ENCODE peak calls at places on chromosomes 7 and 10, in six cellular contexts. L is AG10803, J is right cardiac atrium, S is prostate gland, D is foreskin fibroblast, O is GM23338. B is an unnamed sample.

GRCh38 chr7:21028186-21028989 is 241.7 kb upstream of the SP8 start:
- DNase-seq in L (no peak), J (no peak), S (no peak), D (no peak), O (peak), B (no peak)

GRCh38 chr7:134444198-134444960 is 14.5 kb downstream of the AKR1B1 start:
- DNase-seq in L (no peak), J (peak), S (peak), D (no peak), O (no peak), B (no peak)

GRCh38 chr10:5585517-5586222 is 60.9 kb downstream of the CALML3 start:
- DNase-seq in L (peak), J (peak), S (no peak), D (no peak), O (no peak), B (no peak)

GRCh38 chr10:110429301-110429700 is 68.4 kb upstream of the DUSP5 start:
- DNase-seq in L (no peak), J (no peak), S (no peak), D (no peak), O (no peak), B (no peak)

GRCh38 chr10:87848998-87849397 is 14.3 kb downstream of the KLLN start:
- DNase-seq in L (no peak), J (no peak), S (no peak), D (no peak), O (no peak), B (no peak)

GRCh38 chr7:150943453-150943814 is 34.7 kb downstream of the KCNH2 start:
- DNase-seq in L (no peak), J (no peak), S (no peak), D (no peak), O (no peak), B (no peak)

GRCh38 chr7:4842302-4843064 is 19.3 kb downstream of the PAPOLB start:
- DNase-seq in L (no peak), J (peak), S (no peak), D (no peak), O (no peak), B (no peak)

GRCh38 chr7:134613623-134614347 is 32.9 kb upstream of the BPGM start:
- DNase-seq in L (peak), J (no peak), S (no peak), D (peak), O (no peak), B (no peak)

GRCh38 chr7:129161524-129161923 is 17.0 kb downstream of the TSPAN33 start:
- DNase-seq in L (no peak), J (no peak), S (no peak), D (no peak), O (no peak), B (no peak)

GRCh38 chr7:28815369-28815927 is 142.7 kb downstream of the TRIL start:
- DNase-seq in L (peak), J (peak), S (no peak), D (no peak), O (no peak), B (no peak)

GRCh38 chr10:74333174-74333573 is 182.2 kb downstream of the ADK start:
- DNase-seq in L (peak), J (no peak), S (no peak), D (peak), O (no peak), B (no peak)

GRCh38 chr7:139602143-139602722 is 78.7 kb downstream of the CLEC2L start:
- DNase-seq in L (peak), J (no peak), S (no peak), D (no peak), O (peak), B (peak)

GRCh38 chr10:46515402-46516192 is 40.9 kb downstream of the GPRIN2 start:
- DNase-seq in L (no peak), J (no peak), S (no peak), D (no peak), O (no peak), B (no peak)

GRCh38 chr7:71770269-71770907 is 638.4 kb downstream of the GALNT17 start:
- DNase-seq in L (no peak), J (no peak), S (no peak), D (no peak), O (no peak), B (no peak)

GRCh38 chr7:128399991-128400390 is 9.8 kb downstream of the IMPDH1 start:
- DNase-seq in L (no peak), J (no peak), S (no peak), D (no peak), O (no peak), B (no peak)

GRCh38 chr7:36620166-36620708 is 104.1 kb downstream of the AOAH start:
- DNase-seq in L (no peak), J (no peak), S (no peak), D (no peak), O (no peak), B (no peak)

GRCh38 chr7:64874114-64874513 is 29.0 kb upstream of the ZNF273 start:
- DNase-seq in L (no peak), J (no peak), S (no peak), D (no peak), O (no peak), B (peak)

GRCh38 chr10:86357041-86357440 is 9.6 kb downstream of the GRID1 start:
- DNase-seq in L (no peak), J (no peak), S (no peak), D (no peak), O (no peak), B (no peak)

GRCh38 chr7:19969859-19970493 is 196.6 kb upstream of the TMEM196 start:
- DNase-seq in L (peak), J (no peak), S (no peak), D (peak), O (no peak), B (no peak)

GRCh38 chr7:51369746-51370145 is 53.1 kb upstream of the COBL start:
- DNase-seq in L (no peak), J (no peak), S (no peak), D (no peak), O (peak), B (peak)

GRCh38 chr10:34580643-34581042 is 234.5 kb downstream of the PARD3 start:
- DNase-seq in L (peak), J (no peak), S (no peak), D (peak), O (no peak), B (no peak)

GRCh38 chr7:129188892-129189660 is 643 bp downstream of the SMO start:
- DNase-seq in L (peak), J (peak), S (no peak), D (no peak), O (peak), B (no peak)

GRCh38 chr7:128075536-128076095 is 44.4 kb upstream of the LRRC4 start:
- DNase-seq in L (no peak), J (no peak), S (no peak), D (no peak), O (peak), B (no peak)

GRCh38 chr10:52578871-52579405 is 193.6 kb downstream of the MBL2 start:
- DNase-seq in L (no peak), J (no peak), S (no peak), D (no peak), O (no peak), B (no peak)

GRCh38 chr7:138116892-138117291 is 40.6 kb downstream of the AKR1D1 start:
- DNase-seq in L (no peak), J (no peak), S (no peak), D (no peak), O (no peak), B (no peak)

GRCh38 chr7:38630720-38631673 is at the start of gene AMPH:
- DNase-seq in L (peak), J (peak), S (no peak), D (peak), O (peak), B (peak)

GRCh38 chr7:2180081-2180480 is 52.7 kb downstream of the MAD1L1 start:
- DNase-seq in L (no peak), J (no peak), S (no peak), D (no peak), O (no peak), B (no peak)

GRCh38 chr7:36752026-36752735 is 27.9 kb upstream of the AOAH start:
- DNase-seq in L (no peak), J (no peak), S (no peak), D (no peak), O (no peak), B (no peak)

GRCh38 chr7:40175725-40176510 is 41.1 kb downstream of the SUGCT start:
- DNase-seq in L (peak), J (no peak), S (no peak), D (no peak), O (no peak), B (no peak)

GRCh38 chr10:132054564-132054963 is 11.2 kb upstream of the JAKMIP3 start:
- DNase-seq in L (no peak), J (no peak), S (no peak), D (no peak), O (peak), B (peak)

GRCh38 chr7:121832347-121832746 is 40.6 kb upstream of the PTPRZ1 start:
- DNase-seq in L (no peak), J (peak), S (no peak), D (no peak), O (no peak), B (no peak)

GRCh38 chr10:2885276-2885955 is 181.9 kb upstream of the PFKP start:
- DNase-seq in L (no peak), J (no peak), S (no peak), D (no peak), O (no peak), B (no peak)
- H3K4me3 ChIP-seq in L (no peak), J (no peak), S (no peak), D (no peak), O (no peak), B (no peak)

GRCh38 chr7:45087301-45088145 is 1.2 kb downstream of the NACAD start:
- DNase-seq in L (no peak), J (no peak), S (no peak), D (no peak), O (no peak), B (peak)

GRCh38 chr7:45089314-45089891 is 634 bp upstream of the NACAD start:
- DNase-seq in L (peak), J (peak), S (peak), D (no peak), O (peak), B (peak)

GRCh38 chr7:45086348-45087065 is 2.3 kb downstream of the NACAD start:
- DNase-seq in L (no peak), J (no peak), S (no peak), D (no peak), O (no peak), B (peak)

GRCh38 chr7:45088146-45088701 is 545 bp downstream of the NACAD start:
- DNase-seq in L (no peak), J (no peak), S (no peak), D (no peak), O (peak), B (no peak)

DNA sequence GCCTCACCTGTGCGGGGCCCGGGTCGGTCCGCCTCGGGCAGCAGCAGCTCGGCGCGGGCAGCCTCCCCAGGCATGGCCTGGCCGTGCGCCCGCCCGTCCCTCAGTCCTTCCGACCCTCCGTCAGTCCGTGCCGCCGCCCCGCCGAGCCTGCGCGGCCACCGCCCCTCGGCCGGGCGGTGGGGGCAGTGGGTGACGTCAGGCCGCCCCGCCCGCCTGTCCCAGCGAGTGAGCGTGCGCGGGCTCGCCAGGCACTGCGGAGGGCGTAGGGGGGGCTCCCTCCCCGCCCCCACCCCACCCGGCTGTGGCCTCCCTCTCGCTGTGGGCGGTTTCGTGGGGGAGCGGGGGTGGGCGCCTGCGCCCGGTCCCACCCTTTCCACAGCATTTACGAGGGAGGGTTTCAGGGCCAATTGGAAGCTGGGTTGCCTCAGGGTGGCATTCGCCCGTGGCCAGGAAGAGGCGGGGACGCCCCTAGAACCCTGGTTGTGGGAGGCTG is at the start of gene NACAD:
- DNase-seq in L (no peak), J (peak), S (peak), D (no peak), O (peak), B (peak)
- H3K4me3 ChIP-seq in L (peak), J (peak), S (peak), D (peak), O (peak), B (peak)

DNA sequence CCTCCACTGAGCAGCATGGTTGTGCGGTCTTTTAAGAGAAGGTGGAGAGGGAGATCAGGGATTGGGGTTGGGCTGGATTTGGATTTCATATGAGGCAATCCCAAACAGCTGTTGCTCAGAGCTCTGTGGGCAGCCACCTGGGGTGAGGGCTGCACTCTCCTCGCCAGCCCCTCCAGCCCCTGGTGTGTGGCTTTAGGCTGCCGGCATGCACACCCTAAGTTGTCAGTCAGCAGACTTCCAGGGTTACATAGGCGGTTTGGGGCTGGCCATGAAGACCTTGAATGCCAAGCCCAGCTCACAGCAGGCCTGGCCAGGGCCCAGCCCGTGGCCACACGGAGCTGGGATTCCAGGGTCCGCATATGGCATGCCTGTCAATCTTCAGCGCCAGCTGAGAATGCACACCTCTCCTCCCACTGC is 54.8 kb downstream of the ZMIZ1 start:
- DNase-seq in L (peak), J (peak), S (no peak), D (no peak), O (no peak), B (no peak)
- H3K4me3 ChIP-seq in L (no peak), J (no peak), S (no peak), D (no peak), O (no peak), B (no peak)

DNA sequence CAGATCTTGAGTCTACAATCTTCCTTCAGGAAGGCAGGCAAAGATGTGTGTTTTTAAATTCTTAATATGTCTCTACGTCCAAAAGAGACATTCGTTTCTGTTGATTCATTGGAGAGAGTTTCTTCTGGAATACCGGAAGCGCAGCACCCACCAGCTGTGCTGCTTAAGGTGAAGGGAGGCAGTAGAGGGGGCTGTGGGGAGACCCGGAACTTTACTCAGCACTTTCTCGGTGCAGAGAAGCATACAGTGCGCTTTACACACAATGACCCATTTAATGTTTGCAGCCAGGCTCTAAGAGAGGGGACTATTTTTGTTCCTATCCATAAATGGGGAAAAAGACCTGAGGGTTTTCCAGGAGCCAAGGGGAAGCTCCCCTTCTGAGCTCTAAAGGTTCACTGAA is 160.2 kb upstream of the PITRM1 start:
- DNase-seq in L (no peak), J (no peak), S (no peak), D (no peak), O (no peak), B (peak)
- H3K4me3 ChIP-seq in L (no peak), J (no peak), S (no peak), D (no peak), O (no peak), B (no peak)

GRCh38 chr7:142797342-142797798 is 26.6 kb downstream of the PRSS2 start:
- DNase-seq in L (no peak), J (no peak), S (no peak), D (no peak), O (peak), B (peak)
- H3K4me3 ChIP-seq in L (no peak), J (peak), S (peak), D (peak), O (peak), B (peak)

DNA sequence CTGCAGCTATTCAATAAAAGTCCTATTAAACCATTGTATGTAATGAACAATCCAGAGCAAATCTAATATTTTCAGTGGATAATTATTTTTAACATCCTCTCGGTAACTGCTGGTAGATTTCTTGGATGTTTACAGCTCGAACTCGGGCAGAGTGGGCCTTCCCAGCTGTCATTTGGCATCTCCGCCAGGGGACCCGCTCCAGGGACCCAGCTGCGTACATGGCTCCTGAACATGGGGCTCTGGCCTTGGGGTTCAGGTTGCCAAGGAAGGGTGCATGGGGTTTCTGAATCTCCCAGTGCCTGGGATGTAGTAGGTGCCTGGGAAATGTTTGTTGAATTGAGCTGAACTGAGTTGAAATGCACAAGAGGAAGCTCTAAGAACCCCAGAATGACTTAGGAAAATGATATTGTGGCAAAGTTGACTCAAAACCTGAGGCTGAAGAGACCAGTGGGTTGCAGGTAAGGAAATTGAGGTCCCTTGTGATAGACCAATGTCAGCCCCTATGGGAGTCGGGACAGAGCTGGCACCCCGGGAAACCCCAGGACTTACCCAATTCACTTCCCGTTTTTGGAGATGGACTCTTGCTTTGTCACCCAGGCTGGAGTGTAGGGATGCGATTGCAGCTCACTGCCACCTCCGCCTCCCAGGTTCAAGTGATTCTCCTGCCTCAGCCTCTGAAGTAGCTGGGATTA is 228.4 kb downstream of the CUX1 start:
- DNase-seq in L (no peak), J (no peak), S (no peak), D (no peak), O (no peak), B (no peak)
- H3K4me3 ChIP-seq in L (no peak), J (no peak), S (no peak), D (peak), O (no peak), B (no peak)

B was measured in H7.